ENCODE peak calls at places on chromosomes 5 and 9, in seven cellular contexts. One of them, this sample, is unnamed.
A peak's percentile ranks its signal among the peaks of the same experiment; 100 is the strongest.

GRCh38 chr9:118596374-118597015 is 772.7 kb downstream of the BRINP1 start:
- DNase-seq in mesendoderm: no peak
- DNase-seq in breast epithelium: no peak
- DNase-seq in transverse colon: no peak
- DNase-seq in right cardiac atrium: no peak
- DNase-seq in Peyer's patch: no peak
- DNase-seq in GM23338: no peak
- DNase-seq in this sample: no peak

GRCh38 chr5:146877178-146877681 is 1.3 kb downstream of the PPP2R2B start:
- DNase-seq in transverse colon: no peak
- DNase-seq in right cardiac atrium: no peak
- DNase-seq in mesendoderm: no peak
- DNase-seq in GM23338: peak; percentile 35
- DNase-seq in Peyer's patch: no peak
- DNase-seq in breast epithelium: no peak
- DNase-seq in this sample: no peak

GRCh38 chr5:38426986-38427950 is 129.2 kb downstream of the LIFR start:
- DNase-seq in right cardiac atrium: no peak
- DNase-seq in transverse colon: no peak
- DNase-seq in Peyer's patch: no peak
- DNase-seq in mesendoderm: no peak
- DNase-seq in breast epithelium: no peak
- DNase-seq in GM23338: no peak
- DNase-seq in this sample: no peak

GRCh38 chr9:18786936-18787658 is 245.9 kb downstream of the SAXO1 start:
- DNase-seq in breast epithelium: no peak
- DNase-seq in right cardiac atrium: no peak
- DNase-seq in transverse colon: no peak
- DNase-seq in GM23338: no peak
- DNase-seq in mesendoderm: no peak
- DNase-seq in Peyer's patch: no peak
- DNase-seq in this sample: no peak

GRCh38 chr5:65037845-65038815 is 269.4 kb downstream of the CWC27 start:
- DNase-seq in breast epithelium: no peak
- DNase-seq in mesendoderm: peak; percentile 93
- DNase-seq in Peyer's patch: peak; percentile 64
- DNase-seq in transverse colon: peak; percentile 23
- DNase-seq in right cardiac atrium: peak; percentile 28
- DNase-seq in GM23338: peak; percentile 93
- DNase-seq in this sample: peak; percentile 28

GRCh38 chr9:125293134-125293533 is 31.5 kb downstream of the GAPVD1 start:
- DNase-seq in Peyer's patch: no peak
- DNase-seq in mesendoderm: no peak
- DNase-seq in transverse colon: no peak
- DNase-seq in breast epithelium: no peak
- DNase-seq in GM23338: no peak
- DNase-seq in right cardiac atrium: no peak
- DNase-seq in this sample: no peak

GRCh38 chr5:128083811-128084227 is 253 bp downstream of the SLC12A2 start:
- DNase-seq in right cardiac atrium: no peak
- DNase-seq in mesendoderm: peak; percentile 71
- DNase-seq in GM23338: peak; percentile 56
- DNase-seq in Peyer's patch: no peak
- DNase-seq in transverse colon: no peak
- DNase-seq in breast epithelium: peak; percentile 61
- DNase-seq in this sample: no peak

GRCh38 chr9:79652598-79652997 is 80.8 kb downstream of the TLE4 start:
- DNase-seq in right cardiac atrium: no peak
- DNase-seq in breast epithelium: no peak
- DNase-seq in transverse colon: no peak
- DNase-seq in Peyer's patch: no peak
- DNase-seq in mesendoderm: peak; percentile 82
- DNase-seq in GM23338: no peak
- DNase-seq in this sample: no peak

GRCh38 chr5:66324357-66324756 is 180.3 kb downstream of the SREK1 start:
- DNase-seq in transverse colon: no peak
- DNase-seq in mesendoderm: no peak
- DNase-seq in Peyer's patch: no peak
- DNase-seq in right cardiac atrium: peak; percentile 77
- DNase-seq in GM23338: no peak
- DNase-seq in breast epithelium: no peak
- DNase-seq in this sample: peak; percentile 59

GRCh38 chr5:142446131-142446959 is 121.5 kb upstream of the SPRY4 start:
- DNase-seq in right cardiac atrium: no peak
- DNase-seq in Peyer's patch: no peak
- DNase-seq in GM23338: no peak
- DNase-seq in breast epithelium: no peak
- DNase-seq in transverse colon: no peak
- DNase-seq in mesendoderm: peak; percentile 76
- DNase-seq in this sample: no peak

GRCh38 chr5:142447887-142448286 is 123.1 kb upstream of the SPRY4 start:
- DNase-seq in transverse colon: no peak
- DNase-seq in GM23338: no peak
- DNase-seq in right cardiac atrium: no peak
- DNase-seq in breast epithelium: no peak
- DNase-seq in mesendoderm: no peak
- DNase-seq in Peyer's patch: no peak
- DNase-seq in this sample: no peak

GRCh38 chr5:142445266-142445665 is 120.4 kb upstream of the SPRY4 start:
- DNase-seq in right cardiac atrium: no peak
- DNase-seq in mesendoderm: no peak
- DNase-seq in breast epithelium: no peak
- DNase-seq in GM23338: no peak
- DNase-seq in Peyer's patch: no peak
- DNase-seq in transverse colon: no peak
- DNase-seq in this sample: no peak

GRCh38 chr5:142450419-142450818 is 125.6 kb upstream of the SPRY4 start:
- DNase-seq in GM23338: no peak
- DNase-seq in Peyer's patch: no peak
- DNase-seq in breast epithelium: no peak
- DNase-seq in transverse colon: no peak
- DNase-seq in mesendoderm: no peak
- DNase-seq in right cardiac atrium: no peak
- DNase-seq in this sample: no peak

DNA sequence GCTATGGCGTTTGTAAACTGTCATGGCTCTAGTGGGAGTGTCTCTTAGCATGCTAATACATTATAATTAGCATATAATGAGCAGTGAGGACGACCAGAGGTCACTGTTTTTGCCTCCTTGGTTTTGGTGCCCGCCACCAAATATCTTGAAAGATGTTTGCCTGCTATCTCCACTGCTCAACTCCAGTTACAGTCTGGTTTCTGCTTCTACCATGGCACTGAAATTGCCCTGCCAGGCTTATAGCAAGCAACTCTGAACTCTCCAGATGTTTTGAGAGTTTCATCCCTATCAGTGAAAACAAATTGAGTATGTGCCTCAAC is 122.1 kb upstream of the SPRY4 start:
- DNase-seq in right cardiac atrium: no peak
- DNase-seq in mesendoderm: peak; percentile 78
- DNase-seq in GM23338: no peak
- DNase-seq in transverse colon: no peak
- DNase-seq in Peyer's patch: no peak
- DNase-seq in breast epithelium: no peak
- DNase-seq in this sample: no peak
- H3K4me1 ChIP-seq in right cardiac atrium: no peaks in the 10 kb centered on the region
- H3K4me1 ChIP-seq in mesendoderm: peaks cover 3% of the 10 kb centered on the region
- H3K4me1 ChIP-seq in GM23338: peaks cover 4% of the 10 kb centered on the region
- H3K4me1 ChIP-seq in transverse colon: no peaks in the 10 kb centered on the region
- H3K4me1 ChIP-seq in Peyer's patch: no peaks in the 10 kb centered on the region
- H3K4me1 ChIP-seq in breast epithelium: peaks cover 2% of the 10 kb centered on the region
- H3K4me1 ChIP-seq in this sample: no peaks in the 10 kb centered on the region

GRCh38 chr9:94946256-94946655 is 219.8 kb downstream of the AOPEP start:
- DNase-seq in mesendoderm: no peak
- DNase-seq in right cardiac atrium: no peak
- DNase-seq in Peyer's patch: no peak
- DNase-seq in transverse colon: no peak
- DNase-seq in breast epithelium: no peak
- DNase-seq in GM23338: no peak
- DNase-seq in this sample: no peak

GRCh38 chr9:94944623-94945022 is 218.1 kb downstream of the AOPEP start:
- DNase-seq in Peyer's patch: no peak
- DNase-seq in right cardiac atrium: no peak
- DNase-seq in GM23338: no peak
- DNase-seq in breast epithelium: no peak
- DNase-seq in transverse colon: no peak
- DNase-seq in mesendoderm: no peak
- DNase-seq in this sample: no peak

GRCh38 chr9:94949330-94949729 is 222.8 kb downstream of the AOPEP start:
- DNase-seq in breast epithelium: no peak
- DNase-seq in transverse colon: no peak
- DNase-seq in GM23338: no peak
- DNase-seq in mesendoderm: peak; percentile 49
- DNase-seq in right cardiac atrium: no peak
- DNase-seq in Peyer's patch: no peak
- DNase-seq in this sample: no peak

GRCh38 chr9:94948567-94949235 is 222.2 kb downstream of the AOPEP start:
- DNase-seq in GM23338: no peak
- DNase-seq in right cardiac atrium: no peak
- DNase-seq in transverse colon: no peak
- DNase-seq in mesendoderm: no peak
- DNase-seq in breast epithelium: no peak
- DNase-seq in Peyer's patch: no peak
- DNase-seq in this sample: no peak

DNA sequence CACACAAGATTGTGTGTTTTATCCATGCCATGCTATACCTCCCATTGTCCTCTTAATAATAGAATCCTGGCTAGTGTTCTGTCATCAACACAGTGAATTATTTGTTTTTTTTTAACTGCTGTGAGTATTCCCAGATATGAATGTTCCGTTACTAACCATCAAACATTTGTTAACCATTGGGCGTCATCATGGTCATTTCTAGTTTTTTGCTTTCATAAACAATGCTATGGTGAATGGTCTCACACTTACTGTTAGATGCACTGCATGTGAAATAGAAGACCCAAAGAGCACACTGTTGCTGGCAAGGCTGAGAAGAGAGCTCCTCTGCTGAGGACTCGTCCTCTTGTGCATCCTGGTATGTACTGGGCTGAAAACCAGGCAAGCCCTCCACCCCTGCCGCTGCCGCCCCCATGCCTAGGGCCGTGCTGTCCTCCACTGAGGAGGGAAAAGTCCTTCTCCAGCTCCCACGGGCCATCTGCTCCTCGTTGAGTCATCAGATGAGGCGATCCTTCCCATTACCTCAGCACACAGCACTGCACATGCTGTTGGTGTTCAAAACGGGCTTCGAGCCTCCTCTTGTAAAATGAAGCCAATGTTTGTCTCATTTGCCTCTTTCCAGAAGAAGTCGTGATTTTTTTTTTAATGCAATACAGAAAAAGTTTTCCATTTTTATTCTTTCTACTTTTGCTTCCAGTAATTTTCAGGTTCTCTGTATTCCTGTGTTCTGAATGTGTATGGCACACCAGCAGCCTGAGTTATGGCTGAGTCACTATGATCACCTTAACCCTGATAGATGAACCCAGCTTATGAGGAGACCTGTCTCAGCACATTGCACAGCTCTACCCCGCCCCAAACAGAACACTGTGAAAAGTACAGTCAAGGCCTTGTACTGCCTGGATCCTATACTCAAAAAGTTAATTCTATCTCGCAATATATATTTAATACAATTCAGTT is 219.0 kb downstream of the AOPEP start:
- DNase-seq in mesendoderm: peak; percentile 40
- DNase-seq in breast epithelium: no peak
- DNase-seq in GM23338: no peak
- DNase-seq in right cardiac atrium: peak; percentile 65
- DNase-seq in Peyer's patch: peak; percentile 64
- DNase-seq in transverse colon: peak; percentile 39
- DNase-seq in this sample: peak; percentile 35
- H3K27ac ChIP-seq in mesendoderm: no peak overlapping the region
- H3K27ac ChIP-seq in breast epithelium: no peak overlapping the region
- H3K27ac ChIP-seq in GM23338: no peak overlapping the region
- H3K27ac ChIP-seq in right cardiac atrium: no peak overlapping the region
- H3K27ac ChIP-seq in Peyer's patch: no peak overlapping the region
- H3K27ac ChIP-seq in transverse colon: peak overlapping the region; percentile 50
- H3K27ac ChIP-seq in this sample: no peak overlapping the region

GRCh38 chr9:121324755-121325154 is 45.3 kb downstream of the STOM start:
- DNase-seq in Peyer's patch: no peak
- DNase-seq in transverse colon: no peak
- DNase-seq in breast epithelium: no peak
- DNase-seq in right cardiac atrium: no peak
- DNase-seq in mesendoderm: no peak
- DNase-seq in GM23338: no peak
- DNase-seq in this sample: no peak
- H3K4me1 ChIP-seq in Peyer's patch: peaks cover 30% of the 10 kb centered on the region
- H3K4me1 ChIP-seq in transverse colon: peaks cover 14% of the 10 kb centered on the region
- H3K4me1 ChIP-seq in breast epithelium: peaks cover 14% of the 10 kb centered on the region
- H3K4me1 ChIP-seq in right cardiac atrium: peaks cover 14% of the 10 kb centered on the region
- H3K4me1 ChIP-seq in mesendoderm: no peaks in the 10 kb centered on the region
- H3K4me1 ChIP-seq in GM23338: no peaks in the 10 kb centered on the region
- H3K4me1 ChIP-seq in this sample: peaks cover 24% of the 10 kb centered on the region

GRCh38 chr9:135858491-135859185 is 48.7 kb downstream of the CAMSAP1 start:
- DNase-seq in GM23338: no peak
- DNase-seq in right cardiac atrium: no peak
- DNase-seq in breast epithelium: no peak
- DNase-seq in transverse colon: no peak
- DNase-seq in Peyer's patch: no peak
- DNase-seq in mesendoderm: no peak
- DNase-seq in this sample: no peak

GRCh38 chr9:135862781-135863180 is 44.6 kb downstream of the CAMSAP1 start:
- DNase-seq in GM23338: no peak
- DNase-seq in mesendoderm: no peak
- DNase-seq in breast epithelium: no peak
- DNase-seq in transverse colon: no peak
- DNase-seq in Peyer's patch: no peak
- DNase-seq in right cardiac atrium: no peak
- DNase-seq in this sample: no peak

GRCh38 chr9:135865531-135865930 is 41.8 kb downstream of the CAMSAP1 start:
- DNase-seq in breast epithelium: no peak
- DNase-seq in Peyer's patch: no peak
- DNase-seq in right cardiac atrium: no peak
- DNase-seq in mesendoderm: no peak
- DNase-seq in transverse colon: no peak
- DNase-seq in GM23338: no peak
- DNase-seq in this sample: no peak

GRCh38 chr9:135869916-135870315 is 37.4 kb downstream of the CAMSAP1 start:
- DNase-seq in right cardiac atrium: no peak
- DNase-seq in transverse colon: no peak
- DNase-seq in GM23338: no peak
- DNase-seq in Peyer's patch: no peak
- DNase-seq in breast epithelium: no peak
- DNase-seq in mesendoderm: no peak
- DNase-seq in this sample: no peak

DNA sequence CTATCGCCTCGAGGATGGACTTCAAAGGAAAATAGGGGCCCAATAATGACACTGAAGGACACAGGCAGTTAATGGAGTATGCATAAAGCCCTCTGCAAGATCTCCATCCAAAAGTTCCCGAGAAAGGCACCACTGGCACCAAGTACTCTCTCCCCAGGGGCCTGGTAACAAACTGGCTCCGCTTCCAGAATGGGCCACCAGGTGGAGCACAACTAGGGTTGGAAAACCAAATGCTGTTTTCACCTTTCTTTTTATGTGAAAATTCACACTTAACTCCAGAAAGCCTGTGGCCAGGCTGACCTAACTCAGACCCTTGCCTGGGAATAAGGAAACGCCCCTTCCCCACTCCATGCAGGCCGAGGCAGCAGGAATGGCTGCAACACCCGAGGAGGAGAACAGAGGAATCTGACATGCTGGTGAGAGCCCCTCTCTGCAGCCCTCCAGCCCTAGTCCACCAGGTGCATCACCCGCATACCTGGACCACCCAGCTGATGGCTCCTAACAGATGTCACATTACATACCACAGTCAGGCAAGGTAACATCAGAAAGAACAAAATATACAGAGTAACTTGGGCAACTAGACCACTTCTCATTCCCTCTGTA is 42.8 kb downstream of the CAMSAP1 start:
- DNase-seq in transverse colon: peak; percentile 59
- DNase-seq in mesendoderm: peak; percentile 84
- DNase-seq in breast epithelium: peak; percentile 64
- DNase-seq in Peyer's patch: peak; percentile 80
- DNase-seq in right cardiac atrium: peak; percentile 81
- DNase-seq in GM23338: peak; percentile 92
- DNase-seq in this sample: peak; percentile 51
- H3K27ac ChIP-seq in transverse colon: no peak overlapping the region
- H3K27ac ChIP-seq in mesendoderm: no peak overlapping the region
- H3K27ac ChIP-seq in breast epithelium: no peak overlapping the region
- H3K27ac ChIP-seq in Peyer's patch: no peak overlapping the region
- H3K27ac ChIP-seq in right cardiac atrium: no peak overlapping the region
- H3K27ac ChIP-seq in GM23338: peak overlapping the region; percentile 73
- H3K27ac ChIP-seq in this sample: no peak overlapping the region

This sample was measured in body of pancreas.